ENCODE peak calls at places on chromosomes 1 and 21, in ten cellular contexts. O is dorsolateral prefrontal cortex, C is ascending aorta, G is Panc1, I is right atrium auricular region, Z is GM23248, H is transverse colon, L is cardiac muscle cell, A is body of pancreas, F is heart left ventricle. W is an unnamed sample.

GRCh38 chr1:215267495-215267894 is 185.0 kb downstream of the KCNK2 start:
- DNase-seq in O (no peak), C (no peak), G (no peak), I (no peak), Z (no peak), H (no peak), L (no peak), A (no peak), F (no peak), W (no peak)

GRCh38 chr1:220655961-220656720 is 34.0 kb upstream of the C1orf115 start:
- DNase-seq in O (no peak), C (no peak), G (no peak), I (no peak), Z (no peak), H (no peak), L (no peak), A (no peak), F (no peak), W (no peak)

GRCh38 chr21:37257526-37257966 is 9.6 kb downstream of the VPS26C start:
- DNase-seq in O (no peak), C (no peak), G (no peak), I (no peak), Z (peak), H (peak), L (no peak), A (no peak), F (peak), W (no peak)

GRCh38 chr1:243482237-243483022 is 226.6 kb downstream of the SDCCAG8 start:
- DNase-seq in O (no peak), C (no peak), G (no peak), I (no peak), Z (peak), H (no peak), L (no peak), A (no peak), F (no peak), W (no peak)

GRCh38 chr1:40708750-40709099 is 17.2 kb downstream of the NFYC start:
- DNase-seq in O (no peak), C (no peak), G (no peak), I (no peak), Z (peak), H (no peak), L (peak), A (no peak), F (no peak), W (no peak)

GRCh38 chr1:196056966-196057365 is 551.3 kb downstream of the KCNT2 start:
- DNase-seq in O (no peak), C (no peak), G (no peak), I (no peak), Z (no peak), H (no peak), L (no peak), A (no peak), F (no peak), W (no peak)

GRCh38 chr1:33560680-33561079 is 88.2 kb downstream of the ZSCAN20 start:
- DNase-seq in O (no peak), C (no peak), G (no peak), I (no peak), Z (peak), H (no peak), L (no peak), A (no peak), F (no peak), W (no peak)

GRCh38 chr1:235946570-235946981 is 79.9 kb upstream of the LYST start:
- DNase-seq in O (no peak), C (no peak), G (no peak), I (no peak), Z (peak), H (no peak), L (no peak), A (no peak), F (no peak), W (no peak)

GRCh38 chr1:245687636-245688535 is 533.1 kb downstream of the KIF26B start:
- DNase-seq in O (no peak), C (no peak), G (no peak), I (no peak), Z (peak), H (no peak), L (no peak), A (no peak), F (no peak), W (peak)

GRCh38 chr1:34409689-34410229 is 233.1 kb downstream of the C1orf94 start:
- DNase-seq in O (no peak), C (no peak), G (no peak), I (no peak), Z (no peak), H (no peak), L (no peak), A (no peak), F (no peak), W (no peak)

GRCh38 chr1:234978397-234979291 is 150.0 kb downstream of the TOMM20 start:
- DNase-seq in O (peak), C (no peak), G (no peak), I (peak), Z (peak), H (peak), L (no peak), A (peak), F (peak), W (no peak)

GRCh38 chr1:170670751-170671628 is 7.1 kb downstream of the PRRX1 start:
- DNase-seq in O (no peak), C (no peak), G (no peak), I (no peak), Z (peak), H (peak), L (peak), A (no peak), F (peak), W (no peak)

GRCh38 chr1:206633708-206634121 is 1.6 kb upstream of the DYRK3 start:
- DNase-seq in O (no peak), C (no peak), G (peak), I (no peak), Z (peak), H (peak), L (no peak), A (no peak), F (no peak), W (no peak)

GRCh38 chr1:182446033-182446669 is 3.8 kb upstream of the RGSL1 start:
- DNase-seq in O (no peak), C (no peak), G (peak), I (no peak), Z (peak), H (peak), L (peak), A (peak), F (no peak), W (no peak)

GRCh38 chr1:231395051-231395995 is 26.8 kb downstream of the EGLN1 start:
- DNase-seq in O (no peak), C (peak), G (peak), I (peak), Z (peak), H (no peak), L (peak), A (peak), F (no peak), W (no peak)

GRCh38 chr1:110771245-110772022 is 96.7 kb upstream of the KCNA3 start:
- DNase-seq in O (no peak), C (no peak), G (no peak), I (no peak), Z (no peak), H (no peak), L (no peak), A (no peak), F (no peak), W (no peak)

GRCh38 chr1:83114136-83114834 is 884.6 kb downstream of the TTLL7 start:
- DNase-seq in O (no peak), C (no peak), G (no peak), I (no peak), Z (no peak), H (no peak), L (no peak), A (no peak), F (no peak), W (no peak)

GRCh38 chr1:145961425-145962156 is 2.8 kb downstream of the ANKRD34A start:
- DNase-seq in O (peak), C (peak), G (no peak), I (peak), Z (peak), H (peak), L (peak), A (peak), F (peak), W (no peak)

GRCh38 chr1:53285969-53286760 is 41.7 kb downstream of the LRP8 start:
- DNase-seq in O (no peak), C (no peak), G (no peak), I (no peak), Z (no peak), H (no peak), L (no peak), A (no peak), F (no peak), W (no peak)

GRCh38 chr1:64150729-64151128 is 52.7 kb upstream of the UBE2U start:
- DNase-seq in O (no peak), C (no peak), G (no peak), I (no peak), Z (no peak), H (no peak), L (no peak), A (no peak), F (no peak), W (no peak)

GRCh38 chr21:27590271-27590670 is 623.4 kb upstream of the ADAMTS5 start:
- DNase-seq in O (no peak), C (peak), G (no peak), I (peak), Z (peak), H (no peak), L (no peak), A (no peak), F (peak), W (no peak)

GRCh38 chr1:208030320-208031091 is 119.6 kb upstream of the CD34 start:
- DNase-seq in O (no peak), C (no peak), G (no peak), I (no peak), Z (peak), H (peak), L (no peak), A (no peak), F (peak), W (no peak)

GRCh38 chr21:42102063-42102462 is 30.9 kb downstream of the UMODL1 start:
- DNase-seq in O (no peak), C (no peak), G (no peak), I (no peak), Z (no peak), H (no peak), L (no peak), A (no peak), F (no peak), W (no peak)

GRCh38 chr21:34307991-34308532 is 55.7 kb upstream of the KCNE2 start:
- DNase-seq in O (no peak), C (no peak), G (no peak), I (no peak), Z (no peak), H (no peak), L (no peak), A (no peak), F (no peak), W (no peak)

GRCh38 chr1:54409156-54410142 is 3.3 kb upstream of the SSBP3 start:
- DNase-seq in O (no peak), C (no peak), G (no peak), I (no peak), Z (no peak), H (peak), L (no peak), A (no peak), F (no peak), W (no peak)

GRCh38 chr1:165680303-165680702 is 18.1 kb downstream of the ALDH9A1 start:
- DNase-seq in O (no peak), C (no peak), G (no peak), I (no peak), Z (no peak), H (no peak), L (no peak), A (no peak), F (no peak), W (no peak)

GRCh38 chr1:223761416-223761815 is 49.1 kb downstream of the CAPN2 start:
- DNase-seq in O (no peak), C (no peak), G (no peak), I (no peak), Z (no peak), H (no peak), L (no peak), A (no peak), F (no peak), W (no peak)

GRCh38 chr1:200641175-200641489 is 20.6 kb upstream of the KIF14 start:
- DNase-seq in O (no peak), C (no peak), G (no peak), I (no peak), Z (peak), H (no peak), L (no peak), A (no peak), F (no peak), W (no peak)

GRCh38 chr1:51320967-51321923 is 9.1 kb downstream of the TTC39A start:
- DNase-seq in O (no peak), C (no peak), G (no peak), I (no peak), Z (no peak), H (no peak), L (no peak), A (no peak), F (no peak), W (no peak)

GRCh38 chr21:45074818-45075605 is 632 bp downstream of the ADARB1 start:
- DNase-seq in O (no peak), C (peak), G (no peak), I (no peak), Z (peak), H (no peak), L (peak), A (peak), F (no peak), W (peak)

GRCh38 chr1:107782192-107782845 is 182.7 kb downstream of the VAV3 start:
- DNase-seq in O (no peak), C (no peak), G (no peak), I (no peak), Z (peak), H (no peak), L (peak), A (peak), F (peak), W (no peak)

GRCh38 chr1:161885759-161886158 is 119.6 kb downstream of the ATF6 start:
- DNase-seq in O (no peak), C (no peak), G (no peak), I (no peak), Z (no peak), H (no peak), L (no peak), A (no peak), F (no peak), W (no peak)

GRCh38 chr1:161886589-161886988 is 120.5 kb downstream of the ATF6 start:
- DNase-seq in O (no peak), C (no peak), G (no peak), I (no peak), Z (no peak), H (no peak), L (no peak), A (no peak), F (no peak), W (no peak)

GRCh38 chr1:161885013-161885412 is 118.9 kb downstream of the ATF6 start:
- DNase-seq in O (no peak), C (no peak), G (no peak), I (no peak), Z (peak), H (no peak), L (no peak), A (peak), F (peak), W (no peak)

GRCh38 chr1:161887724-161888287 is 121.7 kb downstream of the ATF6 start:
- DNase-seq in O (no peak), C (no peak), G (no peak), I (no peak), Z (no peak), H (no peak), L (no peak), A (no peak), F (no peak), W (no peak)

DNA sequence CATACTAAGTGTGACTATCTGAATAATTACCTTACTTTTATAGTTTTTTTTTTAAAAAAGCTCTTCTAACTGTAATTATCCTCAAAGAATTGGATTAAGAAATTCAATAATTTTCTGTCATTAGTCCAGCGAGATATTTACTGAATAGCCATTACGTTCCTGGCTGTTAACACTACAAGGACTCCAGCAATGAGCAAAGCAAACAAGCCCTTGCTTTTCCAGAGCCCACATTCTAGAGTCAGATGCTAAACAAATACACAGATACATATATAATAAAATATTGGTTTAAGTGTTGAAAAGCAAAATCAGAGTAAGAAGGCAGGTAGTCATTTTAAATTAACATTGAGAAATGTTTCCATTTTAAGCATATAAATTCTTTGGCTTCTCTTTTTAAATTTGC is 118.4 kb downstream of the ATF6 start:
- DNase-seq in O (no peak), C (no peak), G (no peak), I (no peak), Z (no peak), H (no peak), L (no peak), A (no peak), F (no peak), W (no peak)
- H3K27ac ChIP-seq in O (no peak), C (no peak), G (no peak), I (no peak), Z (peak), H (no peak), L (no peak), A (no peak), F (no peak), W (peak)

GRCh38 chr1:44632511-44633072 is 41.7 kb downstream of the TMEM53 start:
- DNase-seq in O (no peak), C (no peak), G (no peak), I (no peak), Z (peak), H (no peak), L (no peak), A (no peak), F (no peak), W (no peak)
- H3K27ac ChIP-seq in O (peak), C (peak), G (peak), I (peak), Z (peak), H (peak), L (peak), A (peak), F (peak), W (peak)

GRCh38 chr1:32338637-32339145 is 2.7 kb upstream of the MARCKSL1 start:
- DNase-seq in O (no peak), C (no peak), G (no peak), I (no peak), Z (peak), H (peak), L (no peak), A (no peak), F (no peak), W (no peak)
- H3K27ac ChIP-seq in O (peak), C (no peak), G (peak), I (peak), Z (no peak), H (peak), L (no peak), A (peak), F (no peak), W (peak)

GRCh38 chr1:198271467-198271866 is 114.7 kb downstream of the NEK7 start:
- DNase-seq in O (no peak), C (no peak), G (no peak), I (no peak), Z (no peak), H (no peak), L (no peak), A (no peak), F (no peak), W (no peak)
- H3K27ac ChIP-seq in O (no peak), C (no peak), G (no peak), I (peak), Z (peak), H (no peak), L (peak), A (no peak), F (no peak), W (no peak)

DNA sequence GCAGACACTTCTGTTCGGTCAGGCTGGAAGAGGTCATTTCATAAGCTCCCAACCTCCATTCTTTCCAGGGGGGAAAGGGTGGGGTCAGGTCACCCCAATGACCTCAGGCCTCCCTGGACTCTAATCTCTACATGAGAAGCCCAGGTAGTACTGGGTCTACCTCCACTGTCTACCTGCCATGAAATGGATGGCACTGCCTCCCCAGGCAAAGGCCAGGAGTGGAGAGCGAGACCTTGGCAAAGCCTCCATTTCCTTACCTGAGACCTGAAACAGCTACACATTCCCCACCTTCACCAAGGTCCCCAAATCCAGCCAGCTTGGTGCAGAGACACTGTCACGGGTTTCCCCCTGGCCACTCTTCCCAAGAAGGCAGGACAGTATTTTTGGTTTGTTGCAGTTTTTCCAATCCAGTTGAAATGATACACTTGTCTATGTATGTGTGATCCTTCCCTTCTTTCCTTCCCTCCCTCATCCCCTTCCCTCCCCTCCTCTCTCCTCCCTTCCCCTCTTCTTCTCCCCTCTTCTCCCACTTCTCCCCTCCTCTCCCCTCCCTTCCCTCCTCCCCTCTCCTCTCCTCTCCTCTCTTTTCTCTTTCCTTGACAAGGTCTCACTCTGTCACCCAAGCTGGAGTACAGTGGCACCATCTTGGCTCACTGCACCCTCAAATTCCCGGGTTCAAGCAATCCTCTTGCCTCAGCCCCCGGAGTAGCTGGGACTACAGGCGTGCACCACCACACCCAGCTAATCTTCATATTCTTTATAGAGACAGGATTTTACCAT is 16.1 kb downstream of the BTG2 start:
- DNase-seq in O (no peak), C (no peak), G (no peak), I (no peak), Z (no peak), H (no peak), L (no peak), A (no peak), F (no peak), W (no peak)
- H3K27ac ChIP-seq in O (no peak), C (peak), G (no peak), I (peak), Z (no peak), H (peak), L (no peak), A (peak), F (no peak), W (peak)